ENCODE peak calls at places on chromosomes 4 and X, in four cellular contexts. T, N, Y and D are unnamed samples. For H3K9me3, the result is how much of the 10 kb centered on the place peaks cover.

GRCh38 chr4:127997534-127998388 is 32.6 kb downstream of the ABHD18 start:
- DNase-seq in Y (no peak), T (no peak), N (no peak), D (no peak)

GRCh38 chrX:80354966-80355465 is 65.2 kb upstream of the TENT5D start:
- DNase-seq in Y (no peak), N (no peak), T (no peak), D (no peak)

GRCh38 chr4:140955528-140956094 is 177.7 kb downstream of the RNF150 start:
- DNase-seq in Y (no peak), N (no peak), T (no peak), D (no peak)

GRCh38 chr4:77771566-77771965 is 47.6 kb downstream of the CNOT6L start:
- DNase-seq in Y (no peak), T (no peak), N (no peak), D (no peak)

GRCh38 chr4:76943129-76943620 is 6.4 kb upstream of the SEPTIN11 start:
- DNase-seq in T (no peak), Y (no peak), N (no peak), D (no peak)

GRCh38 chr4:60657041-60657440 is 543.1 kb upstream of the ADGRL3 start:
- DNase-seq in T (no peak), Y (no peak), N (no peak), D (no peak)

GRCh38 chr4:57682275-57682674 is 572.1 kb upstream of the IGFBP7 start:
- DNase-seq in Y (no peak), T (no peak), N (no peak), D (no peak)

GRCh38 chr4:61555789-61556188 is 355.7 kb downstream of the ADGRL3 start:
- DNase-seq in N (no peak), T (no peak), Y (no peak), D (no peak)

GRCh38 chrX:43836435-43837184 is 45.6 kb downstream of the MAOB start:
- DNase-seq in N (no peak), T (no peak), Y (no peak), D (no peak)

GRCh38 chrX:155957843-155958242 is 39.7 kb upstream of the IL9R start:
- DNase-seq in Y (no peak), N (no peak), T (no peak), D (no peak)
- H3K9me3 ChIP-seq in Y (under half), N (under half), T (under half), D (under half)

GRCh38 chrX:51857159-51857733 is 36.2 kb upstream of the MAGED1 start:
- DNase-seq in T (no peak), N (no peak), Y (no peak), D (no peak)

GRCh38 chrX:51866156-51866555 is 27.3 kb upstream of the MAGED1 start:
- DNase-seq in Y (no peak), N (no peak), T (no peak), D (no peak)

GRCh38 chrX:51862920-51863319 is 30.5 kb upstream of the MAGED1 start:
- DNase-seq in N (no peak), T (no peak), Y (no peak), D (no peak)

GRCh38 chrX:51855698-51856097 is 37.7 kb upstream of the MAGED1 start:
- DNase-seq in N (no peak), Y (no peak), T (no peak), D (no peak)

GRCh38 chrX:51860679-51861078 is 32.7 kb upstream of the MAGED1 start:
- DNase-seq in Y (no peak), T (peak), N (no peak), D (no peak)
- H3K9me3 ChIP-seq in Y (under half), T (under half), N (under half), D (under half)

GRCh38 chr4:477686-478085 is 21.3 kb downstream of the ZNF721 start:
- DNase-seq in N (no peak), T (no peak), Y (no peak), D (no peak)
- H3K9me3 ChIP-seq in N (under half), T (under half), Y (under half), D (under half)

GRCh38 chrX:119410854-119411253 is 11.7 kb downstream of the SLC25A43 start:
- DNase-seq in Y (no peak), T (no peak), N (no peak), D (no peak)
- H3K9me3 ChIP-seq in Y (under half), T (under half), N (under half), D (under half)

GRCh38 chr4:55654131-55654530 is 18.0 kb upstream of the NMU start:
- DNase-seq in N (no peak), T (no peak), Y (no peak), D (no peak)

GRCh38 chr4:55650483-55650882 is 14.4 kb upstream of the NMU start:
- DNase-seq in T (no peak), Y (no peak), N (no peak), D (no peak)
- H3K9me3 ChIP-seq in T (under half), Y (under half), N (under half), D (under half)

GRCh38 chr4:175806741-175807140 is 5.3 kb downstream of the GPM6A start:
- DNase-seq in T (no peak), Y (no peak), N (no peak), D (no peak)
- H3K9me3 ChIP-seq in T (under half), Y (under half), N (under half), D (under half)